ENCODE peak calls at places on chromosome 12, in six cellular contexts. One of them, this sample, is unnamed.

GRCh38 chr12:29519585-29520182 is 22.2 kb upstream of the OVCH1 start:
- DNase-seq in H9: no peak
- DNase-seq in H1: no peak
- DNase-seq in mesenchymal stem cell: peak; percentile 65
- DNase-seq in IMR-90: peak; percentile 68
- DNase-seq in neuronal stem cell: peak; percentile 11
- DNase-seq in this sample: peak; percentile 26

GRCh38 chr12:30415777-30416176 is 279.9 kb downstream of the IPO8 start:
- DNase-seq in H1: no peak
- DNase-seq in neuronal stem cell: no peak
- DNase-seq in H9: no peak
- DNase-seq in IMR-90: no peak
- DNase-seq in mesenchymal stem cell: no peak
- DNase-seq in this sample: no peak

GRCh38 chr12:47905313-47905730 is 528 bp upstream of the VDR start:
- DNase-seq in H1: peak; percentile 61
- DNase-seq in neuronal stem cell: no peak
- DNase-seq in IMR-90: no peak
- DNase-seq in H9: peak; percentile 95
- DNase-seq in mesenchymal stem cell: peak; percentile 52
- DNase-seq in this sample: no peak

GRCh38 chr12:28040251-28040650 is 67.7 kb upstream of the PTHLH start:
- DNase-seq in neuronal stem cell: no peak
- DNase-seq in H1: no peak
- DNase-seq in H9: no peak
- DNase-seq in mesenchymal stem cell: no peak
- DNase-seq in IMR-90: no peak
- DNase-seq in this sample: no peak

GRCh38 chr12:57836442-57837375 is 9.8 kb downstream of the CTDSP2 start:
- DNase-seq in IMR-90: peak; percentile 86
- DNase-seq in mesenchymal stem cell: peak; percentile 80
- DNase-seq in neuronal stem cell: no peak
- DNase-seq in H9: peak; percentile 82
- DNase-seq in H1: no peak
- DNase-seq in this sample: no peak

GRCh38 chr12:92432724-92433281 is 270.0 kb upstream of the PLEKHG7 start:
- DNase-seq in IMR-90: no peak
- DNase-seq in mesenchymal stem cell: no peak
- DNase-seq in H9: no peak
- DNase-seq in H1: no peak
- DNase-seq in neuronal stem cell: no peak
- DNase-seq in this sample: no peak

GRCh38 chr12:3905664-3906063 is 32.5 kb upstream of the PARP11 start:
- DNase-seq in H1: no peak
- DNase-seq in IMR-90: no peak
- DNase-seq in H9: no peak
- DNase-seq in mesenchymal stem cell: no peak
- DNase-seq in neuronal stem cell: no peak
- DNase-seq in this sample: no peak

GRCh38 chr12:2540535-2540941 is 254.2 kb upstream of the FKBP4 start:
- DNase-seq in IMR-90: no peak
- DNase-seq in H9: no peak
- DNase-seq in neuronal stem cell: no peak
- DNase-seq in mesenchymal stem cell: no peak
- DNase-seq in H1: no peak
- DNase-seq in this sample: no peak

GRCh38 chr12:43893670-43894069 is 57.8 kb downstream of the TMEM117 start:
- DNase-seq in neuronal stem cell: no peak
- DNase-seq in H1: no peak
- DNase-seq in H9: no peak
- DNase-seq in IMR-90: peak; percentile 85
- DNase-seq in mesenchymal stem cell: no peak
- DNase-seq in this sample: no peak

GRCh38 chr12:71128191-71128590 is 29.6 kb downstream of the TSPAN8 start:
- DNase-seq in H1: no peak
- DNase-seq in neuronal stem cell: no peak
- DNase-seq in mesenchymal stem cell: no peak
- DNase-seq in H9: no peak
- DNase-seq in IMR-90: no peak
- DNase-seq in this sample: no peak

GRCh38 chr12:1542599-1542998 is 51.8 kb downstream of the FBXL14 start:
- DNase-seq in mesenchymal stem cell: no peak
- DNase-seq in IMR-90: no peak
- DNase-seq in H9: no peak
- DNase-seq in H1: no peak
- DNase-seq in neuronal stem cell: no peak
- DNase-seq in this sample: no peak

GRCh38 chr12:120534203-120534702 is at the start of gene RNF10:
- DNase-seq in neuronal stem cell: peak; percentile 90
- DNase-seq in H9: peak; percentile 86
- DNase-seq in H1: peak; percentile 43
- DNase-seq in mesenchymal stem cell: peak; percentile 91
- DNase-seq in IMR-90: peak; percentile 86
- DNase-seq in this sample: peak; percentile 98

GRCh38 chr12:125185740-125186470 is 120.7 kb downstream of the AACS start:
- DNase-seq in H9: peak; percentile 96
- DNase-seq in IMR-90: peak; percentile 44
- DNase-seq in neuronal stem cell: peak; percentile 88
- DNase-seq in mesenchymal stem cell: peak; percentile 67
- DNase-seq in H1: no peak
- DNase-seq in this sample: peak; percentile 7

GRCh38 chr12:96034631-96035282 is 630 bp downstream of the LTA4H start:
- DNase-seq in mesenchymal stem cell: peak; percentile 53
- DNase-seq in H9: peak; percentile 43
- DNase-seq in H1: no peak
- DNase-seq in neuronal stem cell: peak; percentile 31
- DNase-seq in IMR-90: peak; percentile 37
- DNase-seq in this sample: no peak

GRCh38 chr12:39805651-39806050 is 186.0 kb upstream of the ABCD2 start:
- DNase-seq in mesenchymal stem cell: no peak
- DNase-seq in IMR-90: no peak
- DNase-seq in H9: no peak
- DNase-seq in neuronal stem cell: no peak
- DNase-seq in H1: no peak
- DNase-seq in this sample: no peak

GRCh38 chr12:40903040-40903439 is 210.8 kb downstream of the CNTN1 start:
- DNase-seq in mesenchymal stem cell: no peak
- DNase-seq in H1: no peak
- DNase-seq in neuronal stem cell: no peak
- DNase-seq in IMR-90: no peak
- DNase-seq in H9: no peak
- DNase-seq in this sample: no peak

GRCh38 chr12:4809013-4809448 is 88.8 kb downstream of the GALNT8 start:
- DNase-seq in H1: peak; percentile 36
- DNase-seq in IMR-90: no peak
- DNase-seq in mesenchymal stem cell: no peak
- DNase-seq in H9: peak; percentile 90
- DNase-seq in neuronal stem cell: peak; percentile 49
- DNase-seq in this sample: no peak

GRCh38 chr12:106841471-106842302 is 67.2 kb downstream of the RIC8B start:
- DNase-seq in H1: no peak
- DNase-seq in neuronal stem cell: peak; percentile 38
- DNase-seq in IMR-90: peak; percentile 45
- DNase-seq in mesenchymal stem cell: peak; percentile 75
- DNase-seq in H9: no peak
- DNase-seq in this sample: peak; percentile 72

GRCh38 chr12:77941396-77941795 is 110.7 kb downstream of the NAV3 start:
- DNase-seq in neuronal stem cell: no peak
- DNase-seq in H9: no peak
- DNase-seq in mesenchymal stem cell: peak; percentile 31
- DNase-seq in IMR-90: no peak
- DNase-seq in H1: no peak
- DNase-seq in this sample: no peak

GRCh38 chr12:62247646-62248045 is 12.6 kb upstream of the USP15 start:
- DNase-seq in neuronal stem cell: no peak
- DNase-seq in IMR-90: no peak
- DNase-seq in H1: no peak
- DNase-seq in H9: no peak
- DNase-seq in mesenchymal stem cell: no peak
- DNase-seq in this sample: no peak

GRCh38 chr12:83823386-83824045 is 1089.1 kb downstream of the SLC6A15 start:
- DNase-seq in IMR-90: no peak
- DNase-seq in H1: peak; percentile 78
- DNase-seq in H9: peak; percentile 97
- DNase-seq in neuronal stem cell: peak; percentile 32
- DNase-seq in mesenchymal stem cell: peak; percentile 42
- DNase-seq in this sample: peak; percentile 32

GRCh38 chr12:49921936-49922335 is 18.2 kb upstream of the FAIM2 start:
- DNase-seq in H1: no peak
- DNase-seq in mesenchymal stem cell: no peak
- DNase-seq in IMR-90: no peak
- DNase-seq in neuronal stem cell: no peak
- DNase-seq in H9: peak; percentile 20
- DNase-seq in this sample: no peak

GRCh38 chr12:109393437-109394345 is 46.0 kb downstream of the MYO1H start:
- DNase-seq in IMR-90: peak; percentile 53
- DNase-seq in neuronal stem cell: peak; percentile 54
- DNase-seq in H1: no peak
- DNase-seq in mesenchymal stem cell: peak; percentile 55
- DNase-seq in H9: peak; percentile 46
- DNase-seq in this sample: peak; percentile 87

GRCh38 chr12:75364918-75365317 is 26.0 kb upstream of the GLIPR1L2 start:
- DNase-seq in IMR-90: peak; percentile 18
- DNase-seq in H1: no peak
- DNase-seq in mesenchymal stem cell: peak; percentile 34
- DNase-seq in neuronal stem cell: no peak
- DNase-seq in H9: no peak
- DNase-seq in this sample: no peak

GRCh38 chr12:6871052-6871957 is 1.8 kb downstream of the SPSB2 start:
- DNase-seq in H9: peak; percentile 64
- DNase-seq in mesenchymal stem cell: peak; percentile 20
- DNase-seq in neuronal stem cell: no peak
- DNase-seq in IMR-90: no peak
- DNase-seq in H1: no peak
- DNase-seq in this sample: peak; percentile 33

GRCh38 chr12:116389990-116390655 is 112.6 kb upstream of the MED13L start:
- DNase-seq in mesenchymal stem cell: peak; percentile 87
- DNase-seq in H9: no peak
- DNase-seq in H1: no peak
- DNase-seq in IMR-90: peak; percentile 98
- DNase-seq in neuronal stem cell: no peak
- DNase-seq in this sample: peak; percentile 91

GRCh38 chr12:116392061-116392460 is 114.6 kb upstream of the MED13L start:
- DNase-seq in neuronal stem cell: no peak
- DNase-seq in mesenchymal stem cell: peak; percentile 50
- DNase-seq in IMR-90: peak; percentile 33
- DNase-seq in H1: no peak
- DNase-seq in H9: no peak
- DNase-seq in this sample: no peak

GRCh38 chr12:116389326-116389725 is 111.8 kb upstream of the MED13L start:
- DNase-seq in neuronal stem cell: no peak
- DNase-seq in H1: no peak
- DNase-seq in H9: no peak
- DNase-seq in mesenchymal stem cell: no peak
- DNase-seq in IMR-90: no peak
- DNase-seq in this sample: no peak

GRCh38 chr12:116391501-116391900 is 114.0 kb upstream of the MED13L start:
- DNase-seq in IMR-90: no peak
- DNase-seq in neuronal stem cell: no peak
- DNase-seq in mesenchymal stem cell: no peak
- DNase-seq in H1: no peak
- DNase-seq in H9: no peak
- DNase-seq in this sample: no peak

DNA sequence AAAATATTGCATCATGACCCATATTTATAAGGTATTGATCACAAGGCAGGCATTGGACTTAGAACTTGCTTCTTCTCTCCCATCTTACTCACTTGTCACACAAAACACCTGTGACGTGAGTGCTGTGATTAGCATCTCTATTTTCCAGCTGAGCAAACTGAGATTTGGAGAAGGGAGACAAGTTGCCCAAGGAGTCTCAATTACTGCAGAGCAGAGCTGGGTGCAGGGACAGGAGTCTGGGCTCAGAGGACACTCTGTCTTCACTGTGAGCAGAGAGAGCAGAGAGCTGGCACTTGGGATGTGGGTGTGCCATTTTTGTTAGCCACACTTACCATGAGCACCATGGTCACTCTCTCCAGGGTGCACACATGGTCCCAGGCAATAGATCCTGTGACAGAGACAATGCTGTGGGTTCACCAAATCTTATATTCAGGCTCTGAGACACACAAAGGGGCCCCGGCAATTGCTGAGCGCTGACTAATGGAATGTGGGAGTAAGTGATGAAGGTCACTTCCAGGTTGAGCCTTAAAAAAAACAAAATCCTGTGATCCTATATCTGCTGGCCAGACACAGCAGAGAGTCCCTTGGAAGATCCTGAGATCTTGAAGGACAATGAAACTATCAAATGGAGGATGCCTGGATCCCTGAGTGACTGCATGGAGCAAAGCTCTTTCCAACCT is 113.3 kb upstream of the MED13L start:
- DNase-seq in neuronal stem cell: no peak
- DNase-seq in mesenchymal stem cell: no peak
- DNase-seq in IMR-90: no peak
- DNase-seq in H1: no peak
- DNase-seq in H9: no peak
- DNase-seq in this sample: no peak
- H3K4me2 ChIP-seq in neuronal stem cell: no peak overlapping the region
- H3K4me2 ChIP-seq in mesenchymal stem cell: no peak overlapping the region
- H3K4me2 ChIP-seq in IMR-90: no peak overlapping the region
- H3K4me2 ChIP-seq in H1: no peak overlapping the region
- H3K4me2 ChIP-seq in H9: no peak overlapping the region
- H3K4me2 ChIP-seq in this sample: no peak overlapping the region

DNA sequence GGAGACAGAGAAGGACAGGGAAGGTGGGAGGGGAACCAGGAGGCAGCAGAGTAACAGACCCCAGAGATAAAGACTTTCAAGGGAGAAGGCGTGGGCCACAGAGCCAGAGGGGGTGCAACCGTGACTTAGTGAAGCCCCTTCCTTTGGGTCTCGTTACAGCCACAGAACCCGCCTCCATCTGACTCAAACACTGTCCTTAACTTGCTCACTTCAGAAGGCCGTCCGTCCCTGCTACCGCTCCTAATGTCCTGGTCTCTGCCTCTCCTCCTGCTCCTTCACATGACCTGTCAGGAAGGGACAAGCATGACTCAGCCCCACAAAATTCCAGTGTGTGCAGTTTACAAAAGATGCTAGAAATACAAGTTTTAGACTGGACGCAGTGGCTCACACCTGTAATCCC is 18.0 kb downstream of the RIMBP2 start:
- DNase-seq in H9: no peak
- DNase-seq in IMR-90: no peak
- DNase-seq in H1: no peak
- DNase-seq in mesenchymal stem cell: no peak
- DNase-seq in neuronal stem cell: no peak
- DNase-seq in this sample: peak; percentile 1
- H3K14ac ChIP-seq in H9: no peak overlapping the region
- H3K14ac ChIP-seq in IMR-90: no peak overlapping the region
- H3K14ac ChIP-seq in H1: no peak overlapping the region
- H3K14ac ChIP-seq in mesenchymal stem cell: no peak overlapping the region
- H3K14ac ChIP-seq in neuronal stem cell: no peak overlapping the region
- H3K14ac ChIP-seq in this sample: no peak overlapping the region

GRCh38 chr12:123634142-123634561 is 523 bp downstream of the GTF2H3 start:
- DNase-seq in IMR-90: no peak
- DNase-seq in mesenchymal stem cell: no peak
- DNase-seq in neuronal stem cell: no peak
- DNase-seq in H9: no peak
- DNase-seq in H1: no peak
- DNase-seq in this sample: no peak

GRCh38 chr12:123633379-123634141 is at the start of the genes EIF2B1 and GTF2H3:
- DNase-seq in H1: peak; percentile 93
- DNase-seq in IMR-90: peak; percentile 96
- DNase-seq in neuronal stem cell: peak; percentile 95
- DNase-seq in H9: peak; percentile 99
- DNase-seq in mesenchymal stem cell: peak; percentile 97
- DNase-seq in this sample: peak; percentile 91
- H4K8ac ChIP-seq in H1: peak within 1 kb of the TSS; percentile 90
- H4K8ac ChIP-seq in IMR-90: peak within 1 kb of the TSS; percentile 81
- H4K8ac ChIP-seq in neuronal stem cell: no peak within 1 kb of the TSS
- H4K8ac ChIP-seq in H9: no peak within 1 kb of the TSS
- H4K8ac ChIP-seq in mesenchymal stem cell: peak within 1 kb of the TSS; percentile 74
- H4K8ac ChIP-seq in this sample: peak within 1 kb of the TSS; percentile 97

GRCh38 chr12:76455582-76456345 is 103.8 kb downstream of the OSBPL8 start:
- DNase-seq in mesenchymal stem cell: peak; percentile 79
- DNase-seq in H9: no peak
- DNase-seq in IMR-90: peak; percentile 95
- DNase-seq in neuronal stem cell: peak; percentile 23
- DNase-seq in H1: no peak
- DNase-seq in this sample: peak; percentile 33
- H3K4me2 ChIP-seq in mesenchymal stem cell: no peak overlapping the region
- H3K4me2 ChIP-seq in H9: no peak overlapping the region
- H3K4me2 ChIP-seq in IMR-90: peak overlapping the region; percentile 12
- H3K4me2 ChIP-seq in neuronal stem cell: no peak overlapping the region
- H3K4me2 ChIP-seq in H1: no peak overlapping the region
- H3K4me2 ChIP-seq in this sample: no peak overlapping the region

This sample was measured in trophoblast cell.